ENCODE peak calls at places on chromosome 12, in four cellular contexts. J, G, X and N are unnamed samples.

GRCh38 chr12:112881602-112882001 is 25.2 kb upstream of the OAS1 start:
- DNase-seq in X (no peak), J (no peak), G (no peak), N (no peak)

GRCh38 chr12:52920937-52921336 is 16.1 kb upstream of the KRT8 start:
- DNase-seq in X (no peak), G (no peak), J (peak), N (no peak)

GRCh38 chr12:91882910-91883309 is 262.7 kb downstream of the BTG1 start:
- DNase-seq in X (no peak), J (no peak), G (no peak), N (no peak)

GRCh38 chr12:107308310-107308709 is 215.0 kb upstream of the CRY1 start:
- DNase-seq in J (no peak), G (no peak), X (no peak), N (no peak)

GRCh38 chr12:128976120-128976519 is 122.8 kb downstream of the GLT1D1 start:
- DNase-seq in G (no peak), X (peak), J (no peak), N (peak)

GRCh38 chr12:11981174-11981733 is 89.5 kb upstream of the BCL2L14 start:
- DNase-seq in X (no peak), G (no peak), J (no peak), N (peak)

GRCh38 chr12:119258149-119258548 is 76.4 kb upstream of the CCDC60 start:
- DNase-seq in G (no peak), J (no peak), X (no peak), N (no peak)

GRCh38 chr12:127306604-127307215 is 960.3 kb upstream of the TMEM132C start:
- DNase-seq in J (no peak), G (no peak), X (no peak), N (no peak)

GRCh38 chr12:115172521-115172920 is 488.5 kb upstream of the TBX3 start:
- DNase-seq in J (peak), G (no peak), X (no peak), N (no peak)

GRCh38 chr12:116241157-116241772 is 36.2 kb downstream of the MED13L start:
- DNase-seq in X (no peak), J (no peak), G (no peak), N (no peak)

GRCh38 chr12:2794736-2795289 is at the start of gene FKBP4:
- DNase-seq in J (peak), X (peak), G (peak), N (peak)

GRCh38 chr12:5442251-5443006 is 10.5 kb downstream of the NTF3 start:
- DNase-seq in G (no peak), J (peak), X (peak), N (peak)

GRCh38 chr12:99271071-99271470 is 376.5 kb upstream of the GARIN6 start:
- DNase-seq in X (no peak), G (no peak), J (no peak), N (no peak)

GRCh38 chr12:68790081-68790951 is 17.7 kb upstream of the MDM2 start:
- DNase-seq in G (no peak), X (no peak), J (no peak), N (no peak)

GRCh38 chr12:11026118-11026517 is 3.7 kb upstream of the TAS2R19 start:
- DNase-seq in X (no peak), J (no peak), G (no peak), N (no peak)

GRCh38 chr12:5402536-5402935 is 29.4 kb upstream of the NTF3 start:
- DNase-seq in X (no peak), G (no peak), J (no peak), N (no peak)

GRCh38 chr12:11958216-11959091 is 112.3 kb upstream of the BCL2L14 start:
- DNase-seq in G (peak), J (peak), X (peak), N (peak)

GRCh38 chr12:1391722-1392121 is 202.7 kb downstream of the FBXL14 start:
- DNase-seq in J (no peak), X (no peak), G (no peak), N (no peak)

GRCh38 chr12:75891072-75891471 is 140.5 kb downstream of the PHLDA1 start:
- DNase-seq in G (peak), J (no peak), X (no peak), N (no peak)

GRCh38 chr12:132197581-132198281 is 53.5 kb downstream of the NOC4L start:
- DNase-seq in G (no peak), J (no peak), X (no peak), N (no peak)

GRCh38 chr12:132281021-132281420 is 48.4 kb downstream of the GALNT9 start:
- DNase-seq in G (no peak), X (no peak), J (no peak), N (no peak)

GRCh38 chr12:110270125-110270962 is 10.7 kb upstream of the ATP2A2 start:
- DNase-seq in J (peak), X (peak), G (peak), N (no peak)

GRCh38 chr12:19130224-19131019 is 889 bp downstream of the PLEKHA5 start:
- DNase-seq in J (no peak), G (peak), X (peak), N (peak)

GRCh38 chr12:109524466-109525278 is 47.2 kb downstream of the UBE3B start:
- DNase-seq in X (no peak), J (no peak), G (no peak), N (no peak)

GRCh38 chr12:89752331-89752730 is 43.7 kb upstream of the ATP2B1 start:
- DNase-seq in J (no peak), G (no peak), X (no peak), N (no peak)

DNA sequence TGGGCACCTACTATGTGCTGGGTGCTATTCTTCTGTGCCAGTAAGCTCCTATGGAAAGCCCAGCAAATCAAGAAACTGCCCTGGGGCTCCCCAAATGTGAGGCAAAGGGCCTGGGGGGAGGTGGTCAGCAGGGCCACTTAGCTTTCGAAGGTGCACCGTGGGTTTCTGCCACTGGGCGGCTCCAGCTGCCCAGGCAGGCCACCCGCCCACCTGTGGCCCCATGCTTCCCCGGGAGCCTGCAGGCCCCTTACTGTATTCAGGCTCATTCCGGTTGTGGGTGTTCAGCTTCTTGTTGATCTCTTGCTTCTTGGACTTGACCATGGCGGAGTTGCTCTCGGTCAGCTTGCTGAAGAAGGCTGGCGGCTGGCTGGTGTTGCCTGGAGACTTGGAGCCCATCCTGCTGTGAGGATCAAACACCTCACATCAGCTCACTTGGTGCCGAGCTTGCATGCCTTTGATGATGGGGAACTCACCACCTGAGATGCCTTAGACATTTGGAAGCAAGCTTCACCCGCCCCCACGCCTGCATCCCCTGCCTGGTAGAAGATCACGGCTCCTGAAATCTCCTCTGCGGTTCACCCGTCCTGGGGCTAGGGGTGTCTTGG is 37.3 kb downstream of the RFLNA start:
- DNase-seq in X (no peak), J (no peak), G (peak), N (peak)
- TF ChIP-seq CTCF in X (peak), J (peak), G (peak), N (peak)

DNA sequence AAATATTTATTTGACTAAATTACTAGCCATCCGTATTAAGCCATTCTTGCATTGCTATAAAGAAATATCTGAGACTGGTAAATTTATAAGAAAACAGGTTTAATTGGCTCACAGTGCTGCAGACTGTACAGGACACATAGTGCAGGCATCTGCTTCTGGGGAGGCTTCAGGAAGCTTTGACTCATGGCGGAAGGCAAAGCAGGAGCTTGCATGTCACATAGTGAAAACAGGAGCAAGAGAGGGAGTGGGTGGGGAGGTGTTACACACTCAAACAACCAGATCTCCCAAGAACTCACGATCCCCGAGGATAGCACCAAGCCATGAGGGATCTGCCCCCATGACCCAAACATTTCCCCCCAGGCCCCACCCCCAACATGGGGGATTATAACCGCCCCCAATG is 26.7 kb upstream of the RAB21 start:
- DNase-seq in J (no peak), G (no peak), X (no peak), N (no peak)
- TF ChIP-seq CTCF in J (no peak), G (no peak), X (no peak), N (no peak)

GRCh38 chr12:130838284-130838950 is 633 bp downstream of the STX2 start:
- DNase-seq in G (peak), J (no peak), X (peak), N (peak)

GRCh38 chr12:130838951-130839769 is at the start of gene STX2:
- DNase-seq in G (peak), X (peak), J (peak), N (peak)

GRCh38 chr12:130835011-130835410 is 4.0 kb downstream of the STX2 start:
- DNase-seq in X (no peak), G (no peak), J (no peak), N (peak)

GRCh38 chr12:130835436-130835835 is 3.6 kb downstream of the STX2 start:
- DNase-seq in G (no peak), X (no peak), J (no peak), N (no peak)

GRCh38 chr12:130839770-130840355 is 813 bp upstream of the STX2 start:
- DNase-seq in J (no peak), X (no peak), G (no peak), N (no peak)
- TF ChIP-seq CTCF in J (no peak), X (no peak), G (no peak), N (no peak)

GRCh38 chr12:26150737-26151450 is 26.1 kb upstream of the BHLHE41 start:
- DNase-seq in J (peak), G (no peak), X (no peak), N (no peak)

GRCh38 chr12:26156996-26157395 is 32.2 kb upstream of the BHLHE41 start:
- DNase-seq in X (no peak), J (no peak), G (no peak), N (no peak)

GRCh38 chr12:26156201-26156871 is 31.5 kb upstream of the BHLHE41 start:
- DNase-seq in X (no peak), J (no peak), G (no peak), N (peak)

GRCh38 chr12:26152507-26153102 is 27.8 kb upstream of the BHLHE41 start:
- DNase-seq in X (no peak), J (no peak), G (no peak), N (no peak)

DNA sequence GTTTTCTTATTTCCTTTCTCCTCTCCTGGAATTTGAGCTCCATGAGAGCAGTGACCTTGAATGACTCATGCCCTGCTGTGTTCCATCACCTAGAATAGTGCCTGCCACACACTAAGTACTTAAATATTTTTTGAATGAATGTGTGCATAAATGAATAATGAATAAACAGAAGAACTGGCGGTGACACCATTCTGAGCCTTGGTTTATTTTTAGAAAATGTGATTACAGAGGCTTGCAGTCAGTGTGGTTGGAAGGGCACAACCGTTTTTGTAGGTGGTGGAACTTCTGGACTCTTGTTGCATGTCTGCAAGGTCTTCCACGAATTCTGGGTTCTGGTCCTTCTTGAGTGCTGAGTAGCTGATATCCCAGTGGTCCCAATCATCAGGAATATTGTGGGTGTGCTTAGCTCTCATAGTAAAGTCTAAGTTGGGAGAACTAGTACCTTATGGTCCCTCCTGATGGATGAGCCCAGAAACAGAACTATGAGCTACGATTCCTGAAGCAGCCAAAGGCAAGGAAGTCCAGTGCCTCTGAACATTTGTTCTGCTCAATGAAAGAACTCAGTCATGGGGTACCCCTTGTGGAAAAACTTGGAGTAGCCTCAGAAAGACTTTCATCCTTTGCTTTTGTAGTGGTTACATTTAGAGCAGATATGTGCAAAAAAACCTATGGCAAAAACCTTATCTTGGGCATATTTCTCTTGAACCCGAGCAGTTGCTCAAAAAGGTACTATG is 28.8 kb upstream of the BHLHE41 start:
- DNase-seq in X (peak), J (peak), G (peak), N (no peak)
- TF ChIP-seq CTCF in X (peak), J (peak), G (no peak), N (no peak)

GRCh38 chr12:121894633-121895032 is 6.0 kb downstream of the PSMD9 start:
- DNase-seq in G (no peak), X (peak), J (peak), N (peak)
- TF ChIP-seq CTCF in G (peak), X (peak), J (peak), N (peak)

GRCh38 chr12:20367731-20368652 is at the start of gene PDE3A:
- DNase-seq in J (peak), X (peak), G (peak), N (peak)
- TF ChIP-seq CTCF in J (no peak), X (peak), G (no peak), N (peak)

DNA sequence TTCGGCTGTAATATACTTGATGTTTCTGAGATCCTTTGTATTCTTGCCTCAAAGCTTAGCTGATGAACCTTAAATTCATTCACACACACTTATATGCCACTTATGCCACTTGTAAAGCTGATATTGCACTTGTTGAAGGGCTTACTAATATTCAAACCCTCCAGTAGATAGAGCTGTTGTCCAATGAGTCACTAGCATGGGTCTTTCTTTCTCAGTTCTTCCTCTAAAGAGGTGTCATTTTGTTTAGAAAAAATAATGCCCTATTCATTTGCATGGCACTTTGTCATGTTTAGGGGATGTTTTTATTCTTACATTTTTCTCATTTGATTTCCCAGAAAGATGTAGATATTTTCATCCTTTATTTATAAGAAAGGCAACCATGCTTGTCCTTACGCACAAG is 56.4 kb downstream of the MON2 start:
- DNase-seq in X (peak), J (peak), G (no peak), N (peak)
- TF ChIP-seq CTCF in X (peak), J (peak), G (no peak), N (no peak)